ENCODE peak calls at places on chromosomes 6 and 20, in nine cellular contexts. C is transverse colon, V is Panc1, Y is foreskin fibroblast, M is cardiac muscle cell, L is brain microvascular endothelial cell, S is fibroblast of lung, B is uterus, N is HFF-Myc. H is an unnamed sample.
A peak's percentile ranks its signal among the peaks of the same experiment; 100 is the strongest.

GRCh38 chr6:155246825-155247224 is 17.0 kb upstream of the CLDN20 start:
- DNase-seq in C (no peak), V (no peak), Y (no peak), M (no peak), L (no peak), S (no peak), B (no peak), N (no peak), H (no peak)

GRCh38 chr6:137159912-137160311 is 13.5 kb downstream of the IL22RA2 start:
- DNase-seq in C (no peak), V (no peak), Y (peak; percentile 49), M (no peak), L (peak; percentile 13), S (no peak), B (no peak), N (no peak), H (no peak)

GRCh38 chr6:43001843-43002242 is 11.9 kb downstream of the MEA1 start:
- DNase-seq in C (no peak), V (no peak), Y (no peak), M (no peak), L (no peak), S (no peak), B (no peak), N (no peak), H (no peak)

GRCh38 chr20:21234324-21234723 is 68.8 kb upstream of the XRN2 start:
- DNase-seq in C (no peak), V (no peak), Y (no peak), M (no peak), L (no peak), S (no peak), B (no peak), N (no peak), H (no peak)

GRCh38 chr6:29680416-29680815 is 536 bp downstream of the ZFP57 start:
- DNase-seq in C (no peak), V (no peak), Y (no peak), M (no peak), L (no peak), S (no peak), B (no peak), N (no peak), H (no peak)

GRCh38 chr6:128919412-128919811 is 36.5 kb downstream of the LAMA2 start:
- DNase-seq in C (no peak), V (no peak), Y (peak; percentile 85), M (no peak), L (no peak), S (peak; percentile 28), B (no peak), N (no peak), H (no peak)

GRCh38 chr6:72286911-72287311 is 335.0 kb upstream of the KCNQ5 start:
- DNase-seq in C (no peak), V (no peak), Y (peak; percentile 56), M (no peak), L (peak; percentile 77), S (peak; percentile 62), B (no peak), N (peak; percentile 35), H (no peak)

GRCh38 chr20:59064214-59064722 is 21.7 kb upstream of the PRELID3B start:
- DNase-seq in C (no peak), V (no peak), Y (no peak), M (no peak), L (no peak), S (no peak), B (no peak), N (no peak), H (no peak)

GRCh38 chr20:8670900-8671229 is 398.0 kb upstream of the PLCB4 start:
- DNase-seq in C (no peak), V (no peak), Y (peak; percentile 79), M (no peak), L (no peak), S (no peak), B (no peak), N (peak; percentile 77), H (no peak)

DNA sequence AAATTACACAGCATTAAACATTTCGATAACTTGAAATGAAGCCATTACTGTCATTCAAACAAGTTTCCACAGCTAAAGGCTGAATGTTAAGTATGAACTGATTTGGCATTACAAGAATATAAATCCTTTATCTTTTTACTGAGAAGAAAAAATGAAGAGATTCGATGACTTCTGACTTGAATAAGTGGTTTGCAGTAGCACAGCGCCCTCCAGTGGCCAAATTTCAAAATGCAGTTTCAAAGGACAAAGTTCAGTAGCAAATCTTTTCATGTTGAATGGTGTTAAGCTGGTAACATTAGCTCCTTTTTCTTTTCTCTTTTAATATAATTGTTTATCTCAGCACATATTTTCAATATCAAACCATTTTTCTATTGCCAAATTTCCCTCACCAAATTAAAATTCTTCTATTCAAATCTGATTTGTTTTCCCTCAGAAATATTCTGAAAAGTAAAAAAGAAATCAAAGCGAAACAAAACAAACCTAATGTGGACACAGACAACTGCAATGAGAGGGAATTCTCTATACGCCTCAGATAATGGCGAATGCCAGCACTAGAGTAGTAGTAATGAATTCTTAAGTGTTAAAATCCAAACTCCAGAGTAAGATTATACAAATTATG is 145.7 kb downstream of the BTBD9 start:
- DNase-seq in C (peak; percentile 82), V (peak; percentile 60), Y (peak; percentile 86), M (peak; percentile 71), L (peak; percentile 81), S (peak; percentile 83), B (peak; percentile 73), N (peak; percentile 63), H (peak; percentile 60)
- TF ChIP-seq CTCF in C (peak; percentile 92), V (peak; percentile 81), Y (peak; percentile 59), M (peak; percentile 76), L (peak; percentile 76), S (peak; percentile 82), B (peak; percentile 90), N (peak; percentile 71), H (peak; percentile 69)

DNA sequence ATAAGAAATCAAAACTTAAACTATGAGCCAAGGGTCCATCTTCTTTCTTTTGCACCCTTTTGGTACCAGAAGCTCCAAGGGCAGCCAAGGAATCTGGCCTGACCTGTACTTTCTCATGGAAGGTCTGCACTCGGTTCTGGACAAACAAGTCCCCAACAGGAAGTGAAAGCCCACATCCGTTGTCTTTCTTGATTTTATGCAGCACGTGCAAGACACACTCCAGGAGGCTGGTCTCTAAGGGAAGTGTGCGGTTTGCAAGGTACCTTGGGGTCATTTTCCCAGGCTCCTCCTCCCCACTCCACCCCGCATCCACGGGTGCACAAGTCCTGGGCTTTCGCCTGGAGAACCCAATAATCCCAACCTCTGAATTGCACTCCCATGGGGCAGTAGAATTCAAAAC is 101.9 kb downstream of the NFATC2 start:
- DNase-seq in C (no peak), V (no peak), Y (no peak), M (no peak), L (no peak), S (no peak), B (no peak), N (no peak), H (peak; percentile 45)
- H3K4me3 ChIP-seq in C (no peak overlapping the region), V (no peak overlapping the region), Y (no peak overlapping the region), M (no peak overlapping the region), L (no peak overlapping the region), S (no peak overlapping the region), B (no peak overlapping the region), N (no peak overlapping the region), H (no peak overlapping the region)

DNA sequence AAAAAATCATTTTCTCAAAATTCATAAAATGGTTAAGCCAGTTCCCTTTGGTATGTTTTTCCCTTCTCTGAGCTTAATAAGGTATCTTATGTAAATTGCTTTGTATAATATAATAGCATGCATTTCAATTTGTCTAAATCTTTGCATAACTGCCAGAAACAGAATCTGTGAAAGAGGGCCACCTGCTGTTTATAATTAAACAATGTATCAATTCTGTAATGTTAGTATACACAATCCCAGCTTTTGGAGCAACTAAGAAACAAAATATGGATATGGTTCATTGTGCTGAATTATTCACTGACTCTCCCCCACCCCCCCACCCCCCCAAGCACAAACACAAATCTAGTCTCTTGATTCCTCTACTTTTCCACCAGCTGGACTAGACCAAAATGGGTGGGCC is 54.8 kb downstream of the GPX5 start:
- DNase-seq in C (no peak), V (no peak), Y (peak; percentile 13), M (no peak), L (no peak), S (no peak), B (no peak), N (no peak), H (no peak)
- TF ChIP-seq CTCF in C (no peak), V (peak; percentile 46), Y (no peak), M (peak; percentile 6), L (no peak), S (no peak), B (no peak), N (no peak), H (no peak)

GRCh38 chr20:34514897-34515483 is 1.2 kb upstream of the DYNLRB1 start:
- DNase-seq in C (no peak), V (no peak), Y (no peak), M (no peak), L (no peak), S (peak; percentile 44), B (no peak), N (no peak), H (no peak)
- H3K4me3 ChIP-seq in C (peak overlapping the region; percentile 72), V (peak overlapping the region; percentile 70), Y (peak overlapping the region; percentile 91), M (peak overlapping the region; percentile 78), L (peak overlapping the region; percentile 88), S (peak overlapping the region; percentile 63), B (peak overlapping the region; percentile 61), N (peak overlapping the region; percentile 59), H (peak overlapping the region; percentile 87)

GRCh38 chr20:595330-596308 is 14.5 kb downstream of the TCF15 start:
- DNase-seq in C (no peak), V (no peak), Y (no peak), M (no peak), L (no peak), S (no peak), B (no peak), N (no peak), H (no peak)
- TF ChIP-seq CTCF in C (no peak), V (no peak), Y (no peak), M (no peak), L (peak; percentile 4), S (no peak), B (no peak), N (no peak), H (no peak)

GRCh38 chr20:31698803-31699718 is 23.6 kb downstream of the BCL2L1 start:
- DNase-seq in C (peak; percentile 67), V (peak; percentile 99), Y (peak; percentile 96), M (no peak), L (peak; percentile 90), S (peak; percentile 95), B (peak; percentile 25), N (peak; percentile 93), H (no peak)
- H3K4me3 ChIP-seq in C (no peak overlapping the region), V (no peak overlapping the region), Y (no peak overlapping the region), M (no peak overlapping the region), L (no peak overlapping the region), S (no peak overlapping the region), B (no peak overlapping the region), N (no peak overlapping the region), H (no peak overlapping the region)

DNA sequence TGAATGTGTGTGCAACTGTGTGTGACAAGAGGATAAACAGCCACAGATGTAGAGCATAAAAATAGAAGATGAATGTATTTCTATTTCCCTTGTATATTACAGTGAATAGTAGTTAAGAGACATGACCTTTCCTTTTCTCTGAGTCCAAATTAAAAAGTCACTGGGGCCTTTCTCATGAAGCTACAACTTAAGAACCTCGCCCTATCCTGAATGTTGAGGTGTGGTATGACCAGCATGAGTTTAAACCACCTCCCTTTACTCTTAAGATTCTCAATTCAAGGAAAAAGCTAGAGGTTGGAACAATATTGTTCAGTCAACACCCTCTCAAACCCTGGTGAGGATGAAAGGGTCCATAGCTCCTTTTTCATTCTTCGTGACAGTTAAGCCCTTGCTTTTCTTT is 290.2 kb downstream of the HAO1 start:
- DNase-seq in C (no peak), V (no peak), Y (no peak), M (no peak), L (no peak), S (no peak), B (no peak), N (no peak), H (no peak)
- TF ChIP-seq CTCF in C (no peak), V (no peak), Y (no peak), M (no peak), L (no peak), S (no peak), B (no peak), N (no peak), H (no peak)